ENCODE peak calls at places on chromosomes 5 and 9, in five cellular contexts. T, X, C, P and N are unnamed samples.

GRCh38 chr5:94802450-94802849 is 184.0 kb downstream of the SLF1 start:
- DNase-seq in T (no peak), X (peak; percentile 11), C (no peak), P (peak; percentile 22), N (no peak)

GRCh38 chr5:67657055-67657454 is 460.5 kb upstream of the CD180 start:
- DNase-seq in T (no peak), X (no peak), C (no peak), P (no peak), N (no peak)

GRCh38 chr5:78809444-78809843 is 160.9 kb upstream of the LHFPL2 start:
- DNase-seq in T (no peak), X (no peak), C (peak; percentile 19), P (no peak), N (no peak)

GRCh38 chr9:75455444-75455921 is 367.2 kb downstream of the OSTF1 start:
- DNase-seq in T (no peak), X (no peak), C (no peak), P (peak; percentile 0), N (no peak)

GRCh38 chr9:136881691-136882108 is 4.6 kb upstream of the TRAF2 start:
- DNase-seq in T (no peak), X (no peak), C (no peak), P (peak; percentile 28), N (no peak)

GRCh38 chr5:161614342-161614741 is 67.8 kb upstream of the GABRB2 start:
- DNase-seq in T (no peak), X (no peak), C (no peak), P (no peak), N (no peak)

GRCh38 chr9:38106488-38106887 is 37.5 kb upstream of the SHB start:
- DNase-seq in T (no peak), X (no peak), C (no peak), P (no peak), N (no peak)

GRCh38 chr9:82467478-82467877 is 478.9 kb downstream of the SPATA31D1 start:
- DNase-seq in T (no peak), X (no peak), C (no peak), P (no peak), N (no peak)

GRCh38 chr5:179061025-179061424 is 852 bp downstream of the ZNF354C start:
- DNase-seq in T (no peak), X (no peak), C (peak; percentile 27), P (no peak), N (no peak)

GRCh38 chr9:219670-220365 is 5.2 kb downstream of the DOCK8 start:
- DNase-seq in T (no peak), X (no peak), C (no peak), P (no peak), N (no peak)

GRCh38 chr5:131749138-131749537 is 47.7 kb downstream of the FNIP1 start:
- DNase-seq in T (no peak), X (no peak), C (no peak), P (peak; percentile 36), N (no peak)

GRCh38 chr5:77102549-77102948 is 15.5 kb upstream of the ZBED3 start:
- DNase-seq in T (no peak), X (no peak), C (no peak), P (no peak), N (no peak)

GRCh38 chr9:87516222-87516930 is 18.7 kb downstream of the DAPK1 start:
- DNase-seq in T (no peak), X (no peak), C (no peak), P (peak; percentile 40), N (no peak)